ENCODE peak calls at places on chromosomes 6 and 20, in seven cellular contexts. I, D, F, A, L, T and W are unnamed samples.

GRCh38 chr6:163804991-163805390 is 390.5 kb downstream of the QKI start:
- DNase-seq in I (no peak), D (no peak), F (no peak), A (no peak), L (no peak), T (no peak), W (no peak)

GRCh38 chr6:91523511-91523910 is 936.6 kb upstream of the MAP3K7 start:
- DNase-seq in I (no peak), D (no peak), F (no peak), A (no peak), L (no peak), T (no peak), W (no peak)

GRCh38 chr20:46279104-46279503 is 29.2 kb downstream of the CDH22 start:
- DNase-seq in I (no peak), D (no peak), F (no peak), A (no peak), L (no peak), T (no peak), W (no peak)

GRCh38 chr6:13369591-13369990 is 41.3 kb upstream of the TBC1D7 start:
- DNase-seq in I (no peak), D (no peak), F (no peak), A (no peak), L (no peak), T (no peak), W (no peak)

GRCh38 chr20:58175425-58175824 is 53.0 kb downstream of the ANKRD60 start:
- DNase-seq in I (no peak), D (no peak), F (no peak), A (no peak), L (no peak), T (no peak), W (no peak)

GRCh38 chr6:32622545-32623401 is 14.4 kb upstream of the HLA-DQA1 start:
- DNase-seq in I (no peak), D (peak), F (no peak), A (no peak), L (no peak), T (peak), W (peak)

GRCh38 chr6:152135755-152136448 is 328.4 kb downstream of the ESR1 start:
- DNase-seq in I (no peak), D (no peak), F (peak), A (no peak), L (no peak), T (no peak), W (no peak)

GRCh38 chr6:20866038-20866437 is 331.8 kb downstream of the CDKAL1 start:
- DNase-seq in I (no peak), D (no peak), F (no peak), A (no peak), L (no peak), T (no peak), W (no peak)

GRCh38 chr6:135880066-135880972 is 28.8 kb downstream of the PDE7B start:
- DNase-seq in I (peak), D (peak), F (peak), A (no peak), L (no peak), T (no peak), W (peak)

GRCh38 chr20:48338717-48339116 is 489.1 kb downstream of the PREX1 start:
- DNase-seq in I (no peak), D (no peak), F (no peak), A (no peak), L (no peak), T (no peak), W (no peak)

GRCh38 chr20:46055269-46055668 is 26.3 kb downstream of the SLC12A5 start:
- DNase-seq in I (no peak), D (no peak), F (no peak), A (no peak), L (no peak), T (no peak), W (no peak)

GRCh38 chr6:163531122-163531521 is 116.6 kb downstream of the QKI start:
- DNase-seq in I (no peak), D (no peak), F (no peak), A (no peak), L (no peak), T (no peak), W (no peak)

GRCh38 chr6:14365393-14365792 is 247.8 kb downstream of the CD83 start:
- DNase-seq in I (peak), D (no peak), F (no peak), A (no peak), L (no peak), T (no peak), W (no peak)

GRCh38 chr20:46051556-46052323 is 22.7 kb downstream of the SLC12A5 start:
- DNase-seq in I (no peak), D (no peak), F (peak), A (no peak), L (no peak), T (no peak), W (no peak)

GRCh38 chr6:35691027-35691824 is 2.5 kb upstream of the FKBP5 start:
- DNase-seq in I (peak), D (no peak), F (no peak), A (no peak), L (no peak), T (no peak), W (no peak)

GRCh38 chr20:58274384-58274783 is 35.1 kb upstream of the RAB22A start:
- DNase-seq in I (no peak), D (no peak), F (no peak), A (no peak), L (no peak), T (no peak), W (no peak)

GRCh38 chr6:112237644-112238043 is 16.7 kb downstream of the LAMA4 start:
- DNase-seq in I (peak), D (no peak), F (no peak), A (no peak), L (no peak), T (no peak), W (no peak)

GRCh38 chr6:42410861-42411260 is 40.9 kb downstream of the TRERF1 start:
- DNase-seq in I (no peak), D (no peak), F (no peak), A (no peak), L (no peak), T (no peak), W (no peak)

GRCh38 chr6:152295346-152295745 is 341.8 kb downstream of the SYNE1 start:
- DNase-seq in I (peak), D (no peak), F (no peak), A (no peak), L (no peak), T (no peak), W (no peak)

GRCh38 chr6:33638581-33638980 is 17.5 kb downstream of the ITPR3 start:
- DNase-seq in I (no peak), D (no peak), F (no peak), A (no peak), L (no peak), T (no peak), W (no peak)

GRCh38 chr6:44310241-44310640 is 2.9 kb downstream of the AARS2 start:
- DNase-seq in I (no peak), D (no peak), F (no peak), A (no peak), L (no peak), T (no peak), W (no peak)

GRCh38 chr6:36944650-36945049 is 9.9 kb upstream of the PI16 start:
- DNase-seq in I (no peak), D (no peak), F (no peak), A (no peak), L (no peak), T (no peak), W (no peak)

GRCh38 chr6:148431413-148431812 is 88.8 kb downstream of the SASH1 start:
- DNase-seq in I (no peak), D (no peak), F (no peak), A (no peak), L (no peak), T (no peak), W (no peak)

GRCh38 chr6:101926149-101926925 is 532.8 kb downstream of the GRIK2 start:
- DNase-seq in I (peak), D (no peak), F (no peak), A (no peak), L (no peak), T (no peak), W (no peak)

GRCh38 chr6:56314683-56315523 is 67.5 kb upstream of the COL21A1 start:
- DNase-seq in I (peak), D (no peak), F (peak), A (no peak), L (no peak), T (peak), W (no peak)

GRCh38 chr6:119466226-119466625 is 116.7 kb upstream of the MAN1A1 start:
- DNase-seq in I (no peak), D (no peak), F (no peak), A (no peak), L (no peak), T (no peak), W (no peak)

GRCh38 chr20:39800548-39800947 is 838.4 kb downstream of the DHX35 start:
- DNase-seq in I (peak), D (no peak), F (no peak), A (no peak), L (no peak), T (no peak), W (no peak)

GRCh38 chr20:14055127-14055742 is 59.9 kb downstream of the MACROD2 start:
- DNase-seq in I (peak), D (no peak), F (peak), A (no peak), L (no peak), T (peak), W (no peak)

GRCh38 chr6:165636015-165636414 is 27.0 kb downstream of the PDE10A start:
- DNase-seq in I (no peak), D (no peak), F (no peak), A (no peak), L (no peak), T (no peak), W (no peak)